ENCODE peak calls at places on chromosome 1, in seven cellular contexts. A is GM13977; L is HS-5; U is GM12892; N is SW480; K is NCI-H1105 treated with DMSO at 0.1 percent for 48 hours; H is stimulated activated CD8-positive, alpha-beta memory T cell treated with anti-CD3 and anti-CD28 coated beads, Interleukin-2, amount 100 ng/mL, for 1 hour. T is an unnamed sample.

GRCh38 chr1:45815667-45816458 is 12.5 kb downstream of the MAST2 start:
- DNase-seq in N (no peak), K (no peak), U (no peak), H (no peak), L (peak; percentile 19), A (no peak), T (no peak)

GRCh38 chr1:19385869-19386591 is 73.9 kb downstream of the SLC66A1 start:
- DNase-seq in N (no peak), A (no peak), U (no peak), L (no peak), H (no peak), K (no peak), T (peak; percentile 89)

GRCh38 chr1:214234635-214235025 is 46.3 kb upstream of the SMYD2 start:
- DNase-seq in N (no peak), U (no peak), L (no peak), H (no peak), A (no peak), K (peak; percentile 97), T (no peak)

GRCh38 chr1:1778827-1779675 is 781 bp upstream of the NADK start:
- DNase-seq in H (peak; percentile 59), U (peak; percentile 87), K (peak; percentile 58), N (peak; percentile 85), L (no peak), A (peak; percentile 96), T (peak; percentile 93)

GRCh38 chr1:214228976-214229375 is 52.0 kb upstream of the SMYD2 start:
- DNase-seq in A (no peak), K (peak; percentile 12), N (no peak), H (no peak), U (no peak), L (no peak), T (no peak)

GRCh38 chr1:68376441-68376840 is 73.3 kb downstream of the RPE65 start:
- DNase-seq in N (no peak), U (no peak), K (no peak), L (no peak), A (no peak), H (no peak), T (no peak)

GRCh38 chr1:223223091-223223995 is 80.3 kb upstream of the TLR5 start:
- DNase-seq in N (no peak), U (no peak), H (no peak), A (no peak), L (no peak), K (no peak), T (no peak)

GRCh38 chr1:204074274-204075115 is 1.6 kb downstream of the SOX13 start:
- DNase-seq in K (peak; percentile 54), A (no peak), U (no peak), N (peak; percentile 51), H (no peak), L (no peak), T (peak; percentile 82)

GRCh38 chr1:46043491-46044017 is 88.9 kb downstream of the PIK3R3 start:
- DNase-seq in N (no peak), U (no peak), L (no peak), A (no peak), H (no peak), K (no peak), T (no peak)

GRCh38 chr1:182069028-182069466 is 7.5 kb upstream of the ZNF648 start:
- DNase-seq in L (no peak), U (no peak), A (peak; percentile 75), K (peak; percentile 64), H (no peak), N (peak; percentile 66), T (peak; percentile 67)

T was measured in colonic mucosa.